ENCODE peak calls at places on chromosome 21, in eight cellular contexts. E is H7, M is posterior cingulate gyrus, K is nephron progenitor cell, X is OCI-M1, N is transverse colon, U is GM18507, V is osteocyte. H is an unnamed sample.

GRCh38 chr21:15841856-15842564 is 112.2 kb downstream of the USP25 start:
- DNase-seq in E (no peak), M (no peak), K (no peak), X (no peak), N (no peak), U (no peak), V (no peak), H (no peak)

GRCh38 chr21:23316190-23316589 is 2291.1 kb downstream of the MRPL39 start:
- DNase-seq in E (no peak), M (no peak), K (no peak), X (no peak), N (no peak), U (no peak), V (no peak), H (no peak)

GRCh38 chr21:29117372-29117955 is 13.0 kb upstream of the MAP3K7CL start:
- DNase-seq in E (no peak), M (no peak), K (no peak), X (no peak), N (no peak), U (no peak), V (no peak), H (no peak)

GRCh38 chr21:33286600-33287456 is 20.7 kb downstream of the IL10RB start:
- DNase-seq in E (no peak), M (no peak), K (no peak), X (no peak), N (peak), U (no peak), V (no peak), H (no peak)

GRCh38 chr21:42215942-42216725 is 2.8 kb upstream of the ABCG1 start:
- DNase-seq in E (no peak), M (no peak), K (no peak), X (no peak), N (no peak), U (no peak), V (no peak), H (no peak)

GRCh38 chr21:34276711-34277425 is 86.9 kb upstream of the KCNE2 start:
- DNase-seq in E (no peak), M (no peak), K (no peak), X (peak), N (no peak), U (no peak), V (no peak), H (peak)

GRCh38 chr21:29340228-29340627 is 41.5 kb downstream of the BACH1 start:
- DNase-seq in E (no peak), M (no peak), K (no peak), X (peak), N (no peak), U (no peak), V (no peak), H (no peak)

GRCh38 chr21:43740497-43741156 is 21.7 kb downstream of the PDXK start:
- DNase-seq in E (peak), M (peak), K (peak), X (peak), N (peak), U (no peak), V (no peak), H (no peak)

GRCh38 chr21:34052171-34052570 is 21.2 kb upstream of the MRPS6 start:
- DNase-seq in E (no peak), M (no peak), K (no peak), X (no peak), N (no peak), U (no peak), V (no peak), H (no peak)

GRCh38 chr21:28742527-28742926 is 250.2 kb downstream of the LTN1 start:
- DNase-seq in E (no peak), M (no peak), K (no peak), X (peak), N (no peak), U (no peak), V (no peak), H (no peak)

GRCh38 chr21:41750532-41751151 is 16.2 kb downstream of the RIPK4 start:
- DNase-seq in E (no peak), M (no peak), K (no peak), X (no peak), N (no peak), U (no peak), V (no peak), H (no peak)

GRCh38 chr21:45220106-45220505 is 67.6 kb downstream of the POFUT2 start:
- DNase-seq in E (no peak), M (no peak), K (no peak), X (no peak), N (no peak), U (no peak), V (peak), H (no peak)

GRCh38 chr21:26115346-26115745 is 55.2 kb downstream of the APP start:
- DNase-seq in E (no peak), M (no peak), K (no peak), X (no peak), N (no peak), U (no peak), V (no peak), H (no peak)

GRCh38 chr21:45379901-45380330 is 25.0 kb upstream of the COL18A1 start:
- DNase-seq in E (no peak), M (peak), K (no peak), X (no peak), N (no peak), U (no peak), V (no peak), H (no peak)

GRCh38 chr21:38804617-38805281 is 980 bp upstream of the ETS2 start:
- DNase-seq in E (peak), M (peak), K (peak), X (peak), N (peak), U (no peak), V (no peak), H (no peak)

GRCh38 chr21:29953072-29953471 is 13.3 kb upstream of the GRIK1 start:
- DNase-seq in E (no peak), M (no peak), K (peak), X (no peak), N (no peak), U (no peak), V (no peak), H (no peak)

GRCh38 chr21:46036696-46037337 is 55.2 kb downstream of the COL6A1 start:
- DNase-seq in E (peak), M (no peak), K (no peak), X (no peak), N (no peak), U (no peak), V (no peak), H (no peak)

GRCh38 chr21:42362198-42362597 is 4.1 kb downstream of the TFF1 start:
- DNase-seq in E (no peak), M (no peak), K (no peak), X (no peak), N (no peak), U (no peak), V (no peak), H (no peak)

GRCh38 chr21:24023402-24023801 is 1583.9 kb downstream of the MRPL39 start:
- DNase-seq in E (no peak), M (no peak), K (no peak), X (no peak), N (no peak), U (no peak), V (no peak), H (no peak)

GRCh38 chr21:20272791-20273362 is 725.3 kb upstream of the NCAM2 start:
- DNase-seq in E (no peak), M (no peak), K (no peak), X (peak), N (no peak), U (no peak), V (no peak), H (no peak)

GRCh38 chr21:20856926-20857325 is 141.3 kb upstream of the NCAM2 start:
- DNase-seq in E (no peak), M (no peak), K (no peak), X (peak), N (no peak), U (no peak), V (no peak), H (no peak)

GRCh38 chr21:45599146-45599581 is 44.4 kb upstream of the PCBP3 start:
- DNase-seq in E (no peak), M (no peak), K (no peak), X (no peak), N (no peak), U (no peak), V (no peak), H (no peak)

GRCh38 chr21:26127918-26128317 is 42.7 kb downstream of the APP start:
- DNase-seq in E (no peak), M (no peak), K (no peak), X (no peak), N (no peak), U (no peak), V (no peak), H (no peak)

GRCh38 chr21:15192243-15192642 is 127.4 kb upstream of the NRIP1 start:
- DNase-seq in E (no peak), M (no peak), K (no peak), X (no peak), N (no peak), U (no peak), V (no peak), H (no peak)

GRCh38 chr21:39007985-39008384 is 175.3 kb downstream of the PSMG1 start:
- DNase-seq in E (no peak), M (no peak), K (no peak), X (no peak), N (no peak), U (no peak), V (no peak), H (no peak)

GRCh38 chr21:43654806-43655489 is 4.3 kb downstream of the HSF2BP start:
- DNase-seq in E (no peak), M (no peak), K (no peak), X (no peak), N (no peak), U (no peak), V (no peak), H (no peak)

GRCh38 chr21:25313891-25314646 is 293.2 kb downstream of the MRPL39 start:
- DNase-seq in E (no peak), M (no peak), K (no peak), X (peak), N (no peak), U (no peak), V (no peak), H (no peak)

H was measured in stimulated activated CD4-positive, alpha-beta T cell treated with anti-CD3 and anti-CD28 coated beads, Interleukin-4, amount 100 ng/mL, for 48 hours.